ENCODE peak calls at places on chromosomes 2 and 18, in ten cellular contexts. J is H1, N is iPS-NIHi11, L is GM04503, D is kidney glomerular epithelial cell, I is adipocyte, O is Caki2, T is neural crest cell, B is sciatic nerve, Y is KG1. U is an unnamed sample.
A peak's percentile ranks its signal among the peaks of the same experiment; 100 is the strongest.

GRCh38 chr2:609520-610280 is 67.5 kb downstream of the TMEM18 start:
- DNase-seq in Y (no peak), J (no peak), T (no peak), B (no peak), O (no peak), I (no peak), L (no peak), D (no peak), N (no peak), U (no peak)

GRCh38 chr2:24919100-24919976 is 699 bp downstream of the ADCY3 start:
- DNase-seq in I (peak; percentile 48), N (peak; percentile 55), J (no peak), O (no peak), T (peak; percentile 33), D (no peak), L (no peak), Y (no peak), B (peak; percentile 71), U (no peak)

GRCh38 chr2:96924775-96925747 is 55.2 kb upstream of the SEMA4C start:
- DNase-seq in T (no peak), I (no peak), O (no peak), Y (no peak), J (no peak), N (no peak), L (no peak), D (no peak), B (no peak), U (no peak)

GRCh38 chr2:208370881-208371633 is 35.5 kb upstream of the PTH2R start:
- DNase-seq in J (no peak), O (peak; percentile 66), L (no peak), Y (no peak), I (no peak), N (no peak), T (no peak), B (no peak), D (peak; percentile 10), U (no peak)

GRCh38 chr2:2826621-2827020 is 495.5 kb upstream of the MYT1L start:
- DNase-seq in I (no peak), D (no peak), B (no peak), Y (no peak), L (no peak), T (no peak), J (peak; percentile 33), O (no peak), N (no peak), U (no peak)

GRCh38 chr2:132652501-132652900 is 17.5 kb downstream of the LYPD1 start:
- DNase-seq in Y (no peak), T (no peak), B (no peak), D (no peak), O (no peak), I (no peak), N (no peak), J (no peak), L (no peak), U (no peak)

GRCh38 chr2:3102915-3103569 is 274.6 kb downstream of the EIPR1 start:
- DNase-seq in N (no peak), Y (no peak), B (peak; percentile 25), D (no peak), L (no peak), I (no peak), O (no peak), T (no peak), J (no peak), U (no peak)

GRCh38 chr2:30300456-30301221 is 69.3 kb downstream of the LBH start:
- DNase-seq in Y (no peak), N (peak; percentile 26), T (no peak), B (no peak), O (no peak), J (no peak), L (peak; percentile 99), D (peak; percentile 18), I (peak; percentile 32), U (no peak)

GRCh38 chr18:42486296-42486695 is 531.3 kb downstream of the PIK3C3 start:
- DNase-seq in Y (no peak), T (no peak), O (no peak), N (no peak), D (no peak), J (no peak), L (no peak), I (no peak), B (no peak), U (no peak)

GRCh38 chr2:189312211-189312610 is 129.1 kb upstream of the WDR75 start:
- DNase-seq in N (no peak), T (no peak), L (no peak), I (no peak), B (no peak), J (no peak), Y (no peak), D (no peak), O (no peak), U (no peak)

GRCh38 chr18:59060540-59060939 is 79.1 kb upstream of the SEC11C start:
- DNase-seq in D (no peak), J (no peak), O (no peak), L (no peak), T (no peak), B (no peak), I (no peak), N (no peak), Y (no peak), U (no peak)

GRCh38 chr2:177026253-177026652 is 186.3 kb upstream of the HNRNPA3 start:
- DNase-seq in N (no peak), Y (no peak), L (no peak), I (no peak), B (no peak), O (no peak), T (no peak), D (no peak), J (no peak), U (no peak)

GRCh38 chr2:232487385-232488096 is at the start of gene ECEL1:
- DNase-seq in O (no peak), L (no peak), D (no peak), N (peak; percentile 68), B (no peak), Y (no peak), T (peak; percentile 35), I (no peak), J (peak; percentile 71), U (no peak)

GRCh38 chr2:203855274-203855673 is 12.3 kb upstream of the CTLA4 start:
- DNase-seq in Y (no peak), D (no peak), T (no peak), I (no peak), N (no peak), B (no peak), O (no peak), J (no peak), L (no peak), U (no peak)

GRCh38 chr2:144801766-144802165 is 281.8 kb upstream of the ZEB2 start:
- DNase-seq in Y (no peak), O (no peak), D (no peak), L (peak; percentile 51), N (no peak), T (no peak), I (peak; percentile 52), B (no peak), J (no peak), U (peak; percentile 2)

GRCh38 chr2:108413731-108414130 is 35.3 kb upstream of the GCC2 start:
- DNase-seq in O (no peak), J (no peak), D (no peak), B (no peak), I (no peak), Y (no peak), N (no peak), L (no peak), T (no peak), U (no peak)

GRCh38 chr2:199922856-199923255 is 11.8 kb downstream of the C2orf69 start:
- DNase-seq in D (no peak), L (no peak), I (no peak), T (no peak), N (no peak), J (no peak), B (no peak), Y (no peak), O (no peak), U (no peak)

GRCh38 chr2:26442707-26443106 is 35.2 kb downstream of the OTOF start:
- DNase-seq in L (no peak), J (no peak), Y (no peak), T (no peak), O (peak; percentile 55), N (no peak), B (no peak), D (no peak), I (no peak), U (no peak)

GRCh38 chr2:40432916-40433315 is 19.0 kb downstream of the SLC8A1 start:
- DNase-seq in N (no peak), D (no peak), B (no peak), T (no peak), I (no peak), L (no peak), O (no peak), J (no peak), Y (no peak), U (no peak)

GRCh38 chr2:120568089-120568974 is 167.3 kb upstream of the GLI2 start:
- DNase-seq in N (peak; percentile 54), T (no peak), I (no peak), Y (no peak), O (no peak), L (no peak), D (no peak), J (no peak), B (no peak), U (no peak)

GRCh38 chr18:5998166-5998881 is 103.0 kb upstream of the TMEM200C start:
- DNase-seq in O (no peak), D (no peak), Y (no peak), L (no peak), I (no peak), B (no peak), N (no peak), T (no peak), J (no peak), U (no peak)

GRCh38 chr2:219380926-219381325 is 6.8 kb downstream of the DNPEP start:
- DNase-seq in N (no peak), Y (no peak), J (no peak), D (no peak), L (no peak), O (no peak), T (no peak), I (no peak), B (no peak), U (no peak)

GRCh38 chr2:183284606-183285005 is 160.4 kb downstream of the NUP35 start:
- DNase-seq in N (no peak), I (no peak), O (no peak), J (no peak), Y (no peak), B (no peak), L (peak; percentile 24), D (no peak), T (no peak), U (no peak)

GRCh38 chr2:153818242-153818641 is 53.5 kb upstream of the GALNT13 start:
- DNase-seq in D (no peak), I (no peak), O (no peak), J (no peak), T (no peak), L (no peak), Y (no peak), N (no peak), B (no peak), U (no peak)

GRCh38 chr18:62729487-62730386 is 14.4 kb downstream of the PHLPP1 start:
- DNase-seq in D (no peak), J (no peak), N (no peak), T (no peak), I (no peak), O (no peak), Y (no peak), L (no peak), B (no peak), U (no peak)

GRCh38 chr2:24087032-24087431 is 2.4 kb upstream of the TP53I3 start:
- DNase-seq in T (no peak), N (no peak), O (no peak), I (no peak), B (no peak), J (no peak), Y (no peak), L (no peak), D (no peak), U (no peak)

GRCh38 chr2:25342372-25343186 is 854 bp upstream of the DNMT3A start:
- DNase-seq in J (peak; percentile 93), O (peak; percentile 91), L (no peak), N (peak; percentile 98), Y (peak; percentile 50), T (peak; percentile 80), B (peak; percentile 88), I (peak; percentile 95), D (peak; percentile 53), U (peak; percentile 73)

GRCh38 chr2:96874099-96874831 is 4.4 kb upstream of the SEMA4C start:
- DNase-seq in T (no peak), Y (no peak), I (no peak), L (no peak), B (no peak), N (no peak), O (no peak), D (peak; percentile 17), J (no peak), U (no peak)

U was measured in iPS DF 6.9.